ENCODE peak calls at places on chromosomes 12 and 14, in eight cellular contexts. P is CD4-positive, alpha-beta T cell; C is PC-3; W is OCI-LY7; R is endothelial cell; D is body of pancreas; F is lower leg skin; T is NB4. K is an unnamed sample.

GRCh38 chr12:74446466-74446865 is 91.2 kb upstream of the ATXN7L3B start:
- DNase-seq in P (no peak), C (no peak), W (no peak), R (no peak), D (no peak), F (no peak), T (no peak), K (no peak)

GRCh38 chr12:104680070-104680469 is 223.3 kb downstream of the CHST11 start:
- DNase-seq in P (peak; percentile 17), C (peak; percentile 49), W (peak; percentile 62), R (no peak), D (no peak), F (no peak), T (peak; percentile 90), K (no peak)

GRCh38 chr14:46550836-46551235 is 100.7 kb downstream of the RPL10L start:
- DNase-seq in P (no peak), C (no peak), W (no peak), R (no peak), D (no peak), F (no peak), T (no peak), K (no peak)

GRCh38 chr14:77106666-77107065 is 8.6 kb downstream of the CIPC start:
- DNase-seq in P (no peak), C (no peak), W (no peak), R (no peak), D (no peak), F (no peak), T (no peak), K (no peak)

GRCh38 chr14:50025776-50026175 is 90.6 kb downstream of the VCPKMT start:
- DNase-seq in P (no peak), C (no peak), W (no peak), R (no peak), D (no peak), F (no peak), T (no peak), K (no peak)

GRCh38 chr12:27709932-27710591 is 570 bp upstream of the MRPS35 start:
- DNase-seq in P (no peak), C (peak; percentile 77), W (no peak), R (no peak), D (peak; percentile 44), F (peak; percentile 35), T (peak; percentile 65), K (no peak)

GRCh38 chr12:119202121-119202527 is 23.4 kb downstream of the HSPB8 start:
- DNase-seq in P (no peak), C (no peak), W (no peak), R (no peak), D (no peak), F (no peak), T (no peak), K (no peak)

GRCh38 chr12:1836241-1836803 is 16.0 kb downstream of the LRTM2 start:
- DNase-seq in P (no peak), C (no peak), W (no peak), R (no peak), D (no peak), F (no peak), T (no peak), K (no peak)

GRCh38 chr12:84408936-84409335 is 503.7 kb downstream of the SLC6A15 start:
- DNase-seq in P (no peak), C (no peak), W (no peak), R (no peak), D (no peak), F (no peak), T (no peak), K (no peak)

GRCh38 chr12:103505371-103506236 is 9.8 kb upstream of the C12orf42 start:
- DNase-seq in P (no peak), C (peak; percentile 74), W (no peak), R (no peak), D (no peak), F (no peak), T (no peak), K (no peak)

GRCh38 chr14:65751510-65751909 is 339.0 kb downstream of the FUT8 start:
- DNase-seq in P (no peak), C (no peak), W (no peak), R (no peak), D (no peak), F (no peak), T (no peak), K (no peak)
- TF ChIP-seq CTCF in P (no peak), C (no peak), W (no peak), R (no peak), D (no peak), F (no peak), T (no peak), K (no peak)

DNA sequence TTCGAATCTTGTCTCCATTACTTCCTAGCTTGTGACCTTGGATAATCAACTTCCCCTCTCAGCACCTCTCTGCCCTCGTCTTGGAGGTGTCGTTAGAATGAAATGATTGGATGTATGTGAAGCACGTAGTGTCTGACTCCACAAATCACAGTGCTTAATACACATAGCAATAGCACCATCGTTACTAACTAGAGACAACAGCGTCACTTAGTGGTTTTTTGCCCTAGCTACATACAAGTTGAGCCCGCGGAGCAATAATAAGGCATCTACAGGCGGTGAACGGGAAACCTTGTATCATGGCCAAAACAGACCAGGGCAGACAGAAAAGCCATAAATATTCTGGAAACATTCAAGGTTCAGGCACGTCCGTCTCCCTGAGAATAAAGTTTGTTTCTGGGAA is 154.9 kb downstream of the ASCL4 start:
- DNase-seq in P (no peak), C (peak; percentile 75), W (peak; percentile 31), R (no peak), D (no peak), F (no peak), T (peak; percentile 73), K (no peak)
- TF ChIP-seq CTCF in P (no peak), C (peak; percentile 84), W (peak; percentile 68), R (no peak), D (no peak), F (no peak), T (peak; percentile 59), K (peak; percentile 31)

GRCh38 chr12:42590324-42590934 is 883 bp upstream of the PRICKLE1 start:
- DNase-seq in P (no peak), C (peak; percentile 50), W (peak; percentile 10), R (peak; percentile 29), D (peak; percentile 39), F (peak; percentile 18), T (peak; percentile 40), K (no peak)

GRCh38 chr12:42589465-42590323 is at the start of gene PRICKLE1:
- DNase-seq in P (no peak), C (peak; percentile 57), W (peak; percentile 46), R (peak; percentile 65), D (peak; percentile 43), F (no peak), T (peak; percentile 65), K (peak; percentile 40)

GRCh38 chr12:42587564-42588307 is 1.8 kb downstream of the PRICKLE1 start:
- DNase-seq in P (no peak), C (peak; percentile 43), W (no peak), R (no peak), D (no peak), F (no peak), T (no peak), K (no peak)

GRCh38 chr12:42588308-42588836 is 1.2 kb downstream of the PRICKLE1 start:
- DNase-seq in P (no peak), C (peak; percentile 33), W (no peak), R (no peak), D (no peak), F (no peak), T (no peak), K (no peak)

DNA sequence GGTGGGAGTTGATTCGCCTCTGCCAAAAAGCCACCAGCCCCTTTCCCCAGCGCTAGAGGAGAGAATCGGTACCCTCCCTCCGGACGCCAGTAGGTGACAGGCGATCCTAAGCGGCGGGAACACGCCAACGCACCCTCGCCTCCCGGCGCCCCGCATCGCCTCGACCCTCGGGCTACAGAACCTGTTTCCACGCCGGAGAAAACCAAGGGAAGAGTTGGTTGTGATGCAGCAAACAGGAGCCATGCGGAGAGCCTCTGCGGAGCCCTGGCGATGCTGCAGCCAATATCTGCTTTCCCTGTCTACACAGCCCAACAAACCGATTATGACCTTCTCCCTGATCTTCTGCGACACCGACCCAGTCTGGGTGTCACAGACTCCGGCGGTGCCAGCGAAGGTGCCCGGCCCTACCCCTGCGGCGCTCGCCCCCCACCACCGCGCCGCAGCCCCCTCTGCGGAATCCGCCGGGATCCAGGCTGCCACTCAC is 523 bp downstream of the PRICKLE1 start:
- DNase-seq in P (no peak), C (peak; percentile 64), W (peak; percentile 11), R (peak; percentile 57), D (peak; percentile 33), F (no peak), T (peak; percentile 64), K (peak; percentile 60)
- TF ChIP-seq CTCF in P (no peak), C (peak; percentile 77), W (peak; percentile 39), R (peak; percentile 23), D (peak; percentile 36), F (no peak), T (peak; percentile 60), K (peak; percentile 60)

DNA sequence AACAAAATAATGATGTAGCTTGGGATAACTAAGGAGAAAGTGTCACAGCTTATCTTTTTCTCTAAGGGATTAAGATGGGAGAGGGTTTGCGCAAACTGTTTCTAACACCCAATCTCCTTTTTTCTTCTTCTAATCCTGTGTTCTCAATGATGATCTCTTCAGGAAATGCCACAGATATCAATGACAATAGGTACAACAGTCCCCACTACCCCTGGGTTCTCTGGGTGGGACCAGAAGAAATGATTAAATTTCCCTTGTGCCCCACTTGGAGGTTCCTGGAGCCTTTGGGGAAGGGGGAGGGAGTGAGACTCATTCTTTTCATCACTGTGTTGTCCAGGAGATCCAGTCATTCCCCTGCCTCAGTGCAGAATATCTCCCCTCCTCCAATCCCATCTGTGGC is 8.6 kb upstream of the PIP4K2C start:
- DNase-seq in P (no peak), C (no peak), W (no peak), R (no peak), D (no peak), F (no peak), T (no peak), K (no peak)
- TF ChIP-seq CTCF in P (no peak), C (no peak), W (no peak), R (no peak), D (no peak), F (no peak), T (no peak), K (no peak)

GRCh38 chr12:65703176-65703575 is 121.1 kb upstream of the HMGA2 start:
- DNase-seq in P (no peak), C (no peak), W (no peak), R (no peak), D (no peak), F (no peak), T (no peak), K (no peak)

GRCh38 chr12:65696227-65696626 is 128.1 kb upstream of the HMGA2 start:
- DNase-seq in P (no peak), C (peak; percentile 70), W (no peak), R (no peak), D (no peak), F (no peak), T (no peak), K (no peak)

GRCh38 chr12:65695077-65695865 is 129.0 kb upstream of the HMGA2 start:
- DNase-seq in P (no peak), C (peak; percentile 99), W (no peak), R (no peak), D (peak; percentile 78), F (no peak), T (no peak), K (no peak)

GRCh38 chr12:65699251-65699650 is 125.0 kb upstream of the HMGA2 start:
- DNase-seq in P (no peak), C (peak; percentile 34), W (no peak), R (no peak), D (no peak), F (no peak), T (peak; percentile 66), K (no peak)
- TF ChIP-seq CTCF in P (no peak), C (peak; percentile 55), W (no peak), R (no peak), D (no peak), F (no peak), T (peak; percentile 29), K (no peak)

GRCh38 chr12:10365716-10366433 is 24.0 kb downstream of the KLRK1 start:
- DNase-seq in P (no peak), C (peak; percentile 28), W (no peak), R (no peak), D (no peak), F (no peak), T (peak; percentile 25), K (no peak)
- TF ChIP-seq CTCF in P (no peak), C (no peak), W (peak; percentile 49), R (peak; percentile 26), D (no peak), F (no peak), T (no peak), K (peak; percentile 47)